ENCODE peak calls at places on chromosomes 4 and X, in five cellular contexts. Z is HCT116, L is H1, G is SK-N-SH, P is GM12878. X is an unnamed sample.

GRCh38 chr4:53321151-53321987 is 44.5 kb downstream of the SCFD2 start:
- DNase-seq in Z (peak; percentile 26), L (no peak), G (no peak), P (no peak), X (no peak)

GRCh38 chr4:34964613-34965012 is 1279.7 kb downstream of the ARAP2 start:
- DNase-seq in Z (no peak), L (no peak), G (no peak), P (no peak), X (no peak)

GRCh38 chrX:44913656-44914531 is 40.9 kb downstream of the KDM6A start:
- DNase-seq in Z (no peak), L (no peak), G (no peak), P (no peak), X (no peak)

GRCh38 chr4:83993774-83994173 is 457.9 kb downstream of the GPAT3 start:
- DNase-seq in Z (no peak), L (peak; percentile 10), G (no peak), P (no peak), X (no peak)

GRCh38 chr4:24680746-24681145 is 96.4 kb upstream of the DHX15 start:
- DNase-seq in Z (no peak), L (no peak), G (no peak), P (no peak), X (peak; percentile 15)

GRCh38 chrX:129957241-129958099 is 25.0 kb upstream of the BCORL1 start:
- DNase-seq in Z (peak; percentile 15), L (no peak), G (peak; percentile 84), P (peak; percentile 34), X (peak; percentile 53)

GRCh38 chrX:107678957-107679740 is 50.8 kb downstream of the PRPS1 start:
- DNase-seq in Z (no peak), L (no peak), G (no peak), P (no peak), X (no peak)

GRCh38 chr4:73222466-73223257 is 35.9 kb downstream of the ANKRD17 start:
- DNase-seq in Z (peak; percentile 83), L (no peak), G (peak; percentile 73), P (peak; percentile 55), X (peak; percentile 33)

GRCh38 chrX:76919761-76920160 is 492.3 kb downstream of the MAGEE1 start:
- DNase-seq in Z (no peak), L (no peak), G (no peak), P (no peak), X (no peak)

GRCh38 chr4:183987987-183988392 is 82.9 kb downstream of the STOX2 start:
- DNase-seq in Z (peak; percentile 68), L (no peak), G (peak; percentile 54), P (no peak), X (peak; percentile 21)

GRCh38 chr4:173135241-173135847 is 33.3 kb upstream of the GALNT7 start:
- DNase-seq in Z (no peak), L (no peak), G (no peak), P (no peak), X (no peak)

GRCh38 chr4:186108391-186108790 is 3.9 kb downstream of the FAM149A start:
- DNase-seq in Z (no peak), L (no peak), G (no peak), P (no peak), X (no peak)

GRCh38 chr4:186102931-186103330 is 1.6 kb upstream of the FAM149A start:
- DNase-seq in Z (no peak), L (no peak), G (no peak), P (no peak), X (no peak)

GRCh38 chr4:186104114-186104894 is at the start of gene FAM149A:
- DNase-seq in Z (peak; percentile 19), L (no peak), G (no peak), P (no peak), X (no peak)

GRCh38 chr4:186105721-186106335 is 1.3 kb downstream of the FAM149A start:
- DNase-seq in Z (no peak), L (no peak), G (peak; percentile 36), P (no peak), X (no peak)

GRCh38 chr4:186104895-186105720 is 604 bp downstream of the FAM149A start:
- DNase-seq in Z (no peak), L (no peak), G (peak; percentile 84), P (no peak), X (peak; percentile 26)
- TF ChIP-seq JUND in Z (no peak), L (no peak), G (no peak), P (no peak), X (no peak)

DNA sequence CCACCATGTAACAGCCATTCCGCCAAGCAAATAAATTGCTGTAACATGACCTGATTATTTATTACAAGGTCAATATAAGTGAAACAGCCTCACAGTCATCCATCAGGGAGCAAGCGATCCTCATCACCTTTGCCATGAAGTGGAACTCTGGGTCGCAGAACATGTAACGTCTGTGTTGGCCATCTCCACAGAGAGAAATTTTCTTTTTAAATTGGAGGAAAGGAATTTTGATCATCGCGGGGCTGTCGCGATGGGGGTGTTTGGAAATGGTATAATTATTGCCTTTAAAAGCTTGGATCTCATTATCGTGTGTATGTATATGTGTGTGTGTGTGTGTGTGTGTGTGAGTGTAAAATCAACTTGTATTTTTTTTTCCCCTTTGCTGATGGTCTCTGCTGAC is 90.3 kb downstream of the SHOX start:
- DNase-seq in Z (no peak), L (no peak), G (no peak), P (no peak), X (no peak)
- TF ChIP-seq JUND in Z (no peak), L (no peak), G (no peak), P (no peak), X (no peak)

GRCh38 chr4:14315129-14315528 is 687.2 kb upstream of the CPEB2 start:
- DNase-seq in Z (no peak), L (no peak), G (no peak), P (no peak), X (no peak)
- TF ChIP-seq JUND in Z (no peak), L (no peak), G (no peak), P (no peak), X (no peak)

GRCh38 chr4:92234393-92235176 is 69.2 kb upstream of the GRID2 start:
- DNase-seq in Z (peak; percentile 7), L (no peak), G (no peak), P (no peak), X (peak; percentile 57)
- TF ChIP-seq JUND in Z (no peak), L (no peak), G (peak; percentile 86), P (no peak), X (no peak)

DNA sequence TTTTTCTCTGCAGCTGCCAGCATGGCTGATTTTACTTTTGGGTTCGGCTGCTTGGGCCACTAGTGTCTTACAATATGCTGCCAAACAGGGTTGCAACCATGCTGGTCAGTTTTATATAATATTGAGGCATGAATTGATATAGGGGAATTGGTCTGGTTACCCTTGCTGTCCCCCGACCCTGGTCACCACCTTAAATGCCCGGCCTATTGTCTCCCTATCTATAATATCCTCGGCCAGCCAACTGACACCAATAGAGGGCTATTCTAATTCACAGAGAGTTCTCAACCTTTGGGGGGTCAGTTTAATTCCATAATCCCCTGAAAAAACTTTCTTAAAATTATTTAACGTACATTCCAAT is 28.7 kb downstream of the SULT1E1 start:
- DNase-seq in Z (no peak), L (no peak), G (no peak), P (no peak), X (no peak)
- TF ChIP-seq JUND in Z (no peak), L (no peak), G (no peak), P (no peak), X (no peak)

GRCh38 chr4:89134775-89135319 is 23.5 kb downstream of the TIGD2 start:
- DNase-seq in Z (no peak), L (no peak), G (no peak), P (no peak), X (no peak)

GRCh38 chr4:89140168-89140759 is 28.9 kb downstream of the TIGD2 start:
- DNase-seq in Z (no peak), L (no peak), G (no peak), P (no peak), X (no peak)

GRCh38 chr4:89137231-89137630 is 25.9 kb downstream of the TIGD2 start:
- DNase-seq in Z (no peak), L (no peak), G (no peak), P (no peak), X (no peak)

GRCh38 chr4:89137695-89138094 is 26.4 kb downstream of the TIGD2 start:
- DNase-seq in Z (no peak), L (peak; percentile 47), G (no peak), P (no peak), X (no peak)

GRCh38 chr4:89136525-89136924 is 25.2 kb downstream of the TIGD2 start:
- DNase-seq in Z (no peak), L (no peak), G (no peak), P (no peak), X (no peak)
- TF ChIP-seq JUND in Z (no peak), L (no peak), G (peak; percentile 53), P (no peak), X (no peak)

DNA sequence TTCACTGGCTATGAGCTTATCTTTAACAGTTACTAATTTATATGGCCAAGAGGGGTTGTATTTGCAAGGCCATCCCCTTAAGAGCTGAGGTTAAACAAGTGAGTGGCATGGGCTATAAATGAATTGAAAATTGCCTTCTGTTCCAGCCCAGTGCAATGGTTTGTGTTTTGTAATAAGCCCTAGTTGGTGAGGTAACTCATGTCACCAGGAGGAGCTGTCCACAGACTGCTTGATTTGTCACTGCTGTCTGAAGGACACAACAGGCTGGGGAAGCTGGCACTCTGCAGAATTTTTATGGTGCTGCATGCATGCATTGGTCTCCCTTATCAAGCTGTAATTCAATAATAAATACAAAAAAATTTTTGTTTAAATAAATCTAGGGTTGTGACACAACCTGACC is 223.8 kb downstream of the IL1RAPL2 start:
- DNase-seq in Z (no peak), L (no peak), G (no peak), P (no peak), X (no peak)
- TF ChIP-seq JUND in Z (no peak), L (no peak), G (no peak), P (no peak), X (no peak)

DNA sequence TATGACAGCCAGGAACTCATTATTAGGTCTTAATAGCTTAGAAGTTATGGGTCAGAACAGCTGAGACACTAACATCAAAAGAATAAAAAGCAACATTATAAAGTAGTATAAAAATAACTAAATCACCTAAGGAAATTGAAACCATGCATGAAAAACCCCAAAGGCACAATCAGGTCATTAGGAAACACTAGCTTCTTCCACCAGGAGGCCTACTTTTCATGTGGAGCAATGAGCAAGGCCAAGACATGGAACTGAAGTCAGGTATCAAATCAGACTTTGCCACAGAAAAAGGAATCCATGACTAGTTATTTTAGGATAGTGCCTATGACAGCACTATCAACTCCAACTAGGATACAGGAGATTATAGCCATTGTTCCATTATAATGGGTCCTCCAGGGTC is 7.9 kb downstream of the HUWE1 start:
- DNase-seq in Z (no peak), L (no peak), G (no peak), P (no peak), X (no peak)
- TF ChIP-seq JUND in Z (no peak), L (no peak), G (no peak), P (no peak), X (no peak)